ENCODE peak calls at places on chromosomes 7 and 10, in eight cellular contexts. One of them, this sample, is unnamed.

GRCh38 chr7:131556912-131557457 is 557 bp upstream of the PODXL start:
- DNase-seq in A172: no peak
- DNase-seq in RKO: no peak
- DNase-seq in tibial artery: no peak
- DNase-seq in IMR-90: no peak
- DNase-seq in colonic mucosa: no peak
- DNase-seq in iris pigment epithelial cell: no peak
- DNase-seq in posterior vena cava: no peak
- DNase-seq in this sample: no peak

GRCh38 chr10:5782174-5782573 is 31.1 kb downstream of the GDI2 start:
- DNase-seq in iris pigment epithelial cell: no peak
- DNase-seq in posterior vena cava: no peak
- DNase-seq in RKO: no peak
- DNase-seq in tibial artery: no peak
- DNase-seq in IMR-90: no peak
- DNase-seq in A172: no peak
- DNase-seq in colonic mucosa: no peak
- DNase-seq in this sample: no peak

GRCh38 chr10:119135517-119135890 is 30.0 kb downstream of the SFXN4 start:
- DNase-seq in colonic mucosa: no peak
- DNase-seq in IMR-90: peak
- DNase-seq in posterior vena cava: peak
- DNase-seq in iris pigment epithelial cell: peak
- DNase-seq in RKO: no peak
- DNase-seq in A172: no peak
- DNase-seq in tibial artery: peak
- DNase-seq in this sample: no peak

GRCh38 chr7:156173346-156173745 is 361.1 kb upstream of the SHH start:
- DNase-seq in colonic mucosa: no peak
- DNase-seq in IMR-90: no peak
- DNase-seq in A172: no peak
- DNase-seq in RKO: no peak
- DNase-seq in iris pigment epithelial cell: no peak
- DNase-seq in tibial artery: no peak
- DNase-seq in posterior vena cava: no peak
- DNase-seq in this sample: no peak

GRCh38 chr7:25758559-25758958 is 393.4 kb upstream of the NFE2L3 start:
- DNase-seq in tibial artery: no peak
- DNase-seq in IMR-90: no peak
- DNase-seq in posterior vena cava: no peak
- DNase-seq in colonic mucosa: no peak
- DNase-seq in A172: no peak
- DNase-seq in RKO: no peak
- DNase-seq in iris pigment epithelial cell: no peak
- DNase-seq in this sample: no peak

GRCh38 chr7:232571-233455 is 40.4 kb downstream of the FAM20C start:
- DNase-seq in tibial artery: no peak
- DNase-seq in posterior vena cava: peak
- DNase-seq in IMR-90: peak
- DNase-seq in colonic mucosa: no peak
- DNase-seq in RKO: no peak
- DNase-seq in iris pigment epithelial cell: peak
- DNase-seq in A172: peak
- DNase-seq in this sample: no peak

GRCh38 chr10:26156019-26156418 is 60.6 kb upstream of the GAD2 start:
- DNase-seq in colonic mucosa: no peak
- DNase-seq in posterior vena cava: no peak
- DNase-seq in A172: no peak
- DNase-seq in IMR-90: no peak
- DNase-seq in RKO: no peak
- DNase-seq in tibial artery: no peak
- DNase-seq in iris pigment epithelial cell: no peak
- DNase-seq in this sample: no peak

GRCh38 chr10:17075510-17075909 is 54.1 kb downstream of the CUBN start:
- DNase-seq in iris pigment epithelial cell: peak
- DNase-seq in A172: peak
- DNase-seq in IMR-90: peak
- DNase-seq in RKO: peak
- DNase-seq in tibial artery: peak
- DNase-seq in colonic mucosa: no peak
- DNase-seq in posterior vena cava: no peak
- DNase-seq in this sample: no peak

GRCh38 chr10:43383204-43383971 is 12.0 kb downstream of the FXYD4 start:
- DNase-seq in RKO: peak
- DNase-seq in tibial artery: no peak
- DNase-seq in posterior vena cava: peak
- DNase-seq in A172: no peak
- DNase-seq in colonic mucosa: no peak
- DNase-seq in IMR-90: no peak
- DNase-seq in iris pigment epithelial cell: no peak
- DNase-seq in this sample: no peak

GRCh38 chr7:46213154-46213537 is 292.1 kb upstream of the IGFBP3 start:
- DNase-seq in posterior vena cava: no peak
- DNase-seq in IMR-90: no peak
- DNase-seq in colonic mucosa: no peak
- DNase-seq in A172: no peak
- DNase-seq in RKO: no peak
- DNase-seq in iris pigment epithelial cell: no peak
- DNase-seq in tibial artery: no peak
- DNase-seq in this sample: no peak

GRCh38 chr10:60212195-60212594 is 177.5 kb downstream of the ANK3 start:
- DNase-seq in posterior vena cava: no peak
- DNase-seq in RKO: no peak
- DNase-seq in tibial artery: no peak
- DNase-seq in colonic mucosa: no peak
- DNase-seq in A172: no peak
- DNase-seq in iris pigment epithelial cell: no peak
- DNase-seq in IMR-90: no peak
- DNase-seq in this sample: no peak

GRCh38 chr7:913736-914520 is 37.6 kb downstream of the GET4 start:
- DNase-seq in posterior vena cava: no peak
- DNase-seq in colonic mucosa: peak
- DNase-seq in IMR-90: no peak
- DNase-seq in iris pigment epithelial cell: no peak
- DNase-seq in RKO: no peak
- DNase-seq in A172: peak
- DNase-seq in tibial artery: no peak
- DNase-seq in this sample: no peak

GRCh38 chr10:132065491-132066105 is at the start of gene JAKMIP3:
- DNase-seq in posterior vena cava: peak
- DNase-seq in tibial artery: peak
- DNase-seq in colonic mucosa: peak
- DNase-seq in A172: peak
- DNase-seq in RKO: peak
- DNase-seq in iris pigment epithelial cell: peak
- DNase-seq in IMR-90: peak
- DNase-seq in this sample: peak

GRCh38 chr10:17144757-17145156 is 15.1 kb upstream of the CUBN start:
- DNase-seq in A172: no peak
- DNase-seq in posterior vena cava: no peak
- DNase-seq in IMR-90: peak
- DNase-seq in iris pigment epithelial cell: peak
- DNase-seq in tibial artery: no peak
- DNase-seq in RKO: peak
- DNase-seq in colonic mucosa: no peak
- DNase-seq in this sample: no peak

GRCh38 chr10:133422223-133422820 is 2.1 kb downstream of the SPRN start:
- DNase-seq in posterior vena cava: no peak
- DNase-seq in IMR-90: no peak
- DNase-seq in A172: no peak
- DNase-seq in colonic mucosa: no peak
- DNase-seq in iris pigment epithelial cell: no peak
- DNase-seq in tibial artery: no peak
- DNase-seq in RKO: no peak
- DNase-seq in this sample: no peak

GRCh38 chr7:138889982-138890381 is 91.2 kb downstream of the KIAA1549 start:
- DNase-seq in iris pigment epithelial cell: no peak
- DNase-seq in IMR-90: no peak
- DNase-seq in colonic mucosa: no peak
- DNase-seq in tibial artery: no peak
- DNase-seq in A172: no peak
- DNase-seq in posterior vena cava: no peak
- DNase-seq in RKO: no peak
- DNase-seq in this sample: no peak

GRCh38 chr10:87541114-87541513 is 36.4 kb downstream of the MINPP1 start:
- DNase-seq in tibial artery: no peak
- DNase-seq in posterior vena cava: no peak
- DNase-seq in A172: peak
- DNase-seq in RKO: no peak
- DNase-seq in colonic mucosa: no peak
- DNase-seq in IMR-90: peak
- DNase-seq in iris pigment epithelial cell: peak
- DNase-seq in this sample: no peak

GRCh38 chr7:102415685-102416225 is 17.6 kb upstream of the ORAI2 start:
- DNase-seq in A172: no peak
- DNase-seq in posterior vena cava: no peak
- DNase-seq in tibial artery: no peak
- DNase-seq in RKO: no peak
- DNase-seq in iris pigment epithelial cell: no peak
- DNase-seq in IMR-90: no peak
- DNase-seq in colonic mucosa: no peak
- DNase-seq in this sample: no peak

GRCh38 chr10:11551915-11552602 is 59.4 kb downstream of the USP6NL start:
- DNase-seq in RKO: peak
- DNase-seq in colonic mucosa: no peak
- DNase-seq in IMR-90: peak
- DNase-seq in posterior vena cava: no peak
- DNase-seq in iris pigment epithelial cell: peak
- DNase-seq in A172: peak
- DNase-seq in tibial artery: no peak
- DNase-seq in this sample: no peak

GRCh38 chr7:13990984-13991790 is 1.7 kb upstream of the ETV1 start:
- DNase-seq in IMR-90: peak
- DNase-seq in iris pigment epithelial cell: peak
- DNase-seq in A172: peak
- DNase-seq in tibial artery: peak
- DNase-seq in colonic mucosa: peak
- DNase-seq in posterior vena cava: peak
- DNase-seq in RKO: peak
- DNase-seq in this sample: peak

GRCh38 chr10:100881552-100882250 is 31.1 kb upstream of the SLF2 start:
- DNase-seq in iris pigment epithelial cell: no peak
- DNase-seq in IMR-90: no peak
- DNase-seq in colonic mucosa: no peak
- DNase-seq in RKO: no peak
- DNase-seq in posterior vena cava: no peak
- DNase-seq in tibial artery: no peak
- DNase-seq in A172: no peak
- DNase-seq in this sample: no peak

GRCh38 chr7:43905954-43906326 is 456 bp downstream of the URGCP start:
- DNase-seq in colonic mucosa: peak
- DNase-seq in tibial artery: peak
- DNase-seq in iris pigment epithelial cell: peak
- DNase-seq in posterior vena cava: peak
- DNase-seq in A172: peak
- DNase-seq in RKO: peak
- DNase-seq in IMR-90: peak
- DNase-seq in this sample: peak

GRCh38 chr7:102425639-102426267 is 7.6 kb upstream of the ORAI2 start:
- DNase-seq in IMR-90: no peak
- DNase-seq in posterior vena cava: peak
- DNase-seq in colonic mucosa: peak
- DNase-seq in iris pigment epithelial cell: no peak
- DNase-seq in A172: no peak
- DNase-seq in RKO: no peak
- DNase-seq in tibial artery: no peak
- DNase-seq in this sample: no peak

GRCh38 chr10:71924771-71925170 is 39.4 kb upstream of the CHST3 start:
- DNase-seq in iris pigment epithelial cell: no peak
- DNase-seq in A172: no peak
- DNase-seq in RKO: no peak
- DNase-seq in colonic mucosa: no peak
- DNase-seq in posterior vena cava: no peak
- DNase-seq in tibial artery: no peak
- DNase-seq in IMR-90: no peak
- DNase-seq in this sample: no peak

GRCh38 chr7:116173051-116174028 is 37.0 kb upstream of the TES start:
- DNase-seq in colonic mucosa: no peak
- DNase-seq in RKO: peak
- DNase-seq in IMR-90: peak
- DNase-seq in A172: peak
- DNase-seq in posterior vena cava: no peak
- DNase-seq in tibial artery: no peak
- DNase-seq in iris pigment epithelial cell: peak
- DNase-seq in this sample: no peak

GRCh38 chr10:127578628-127579305 is 29.7 kb downstream of the NPS start:
- DNase-seq in posterior vena cava: no peak
- DNase-seq in iris pigment epithelial cell: no peak
- DNase-seq in IMR-90: no peak
- DNase-seq in A172: no peak
- DNase-seq in colonic mucosa: no peak
- DNase-seq in tibial artery: no peak
- DNase-seq in RKO: no peak
- DNase-seq in this sample: no peak

GRCh38 chr7:31443457-31443856 is 70.4 kb upstream of the ITPRID1 start:
- DNase-seq in tibial artery: no peak
- DNase-seq in colonic mucosa: no peak
- DNase-seq in IMR-90: peak
- DNase-seq in A172: peak
- DNase-seq in posterior vena cava: no peak
- DNase-seq in iris pigment epithelial cell: peak
- DNase-seq in RKO: peak
- DNase-seq in this sample: no peak

GRCh38 chr10:98610855-98611254 is 164.1 kb upstream of the HPS1 start:
- DNase-seq in tibial artery: peak
- DNase-seq in RKO: no peak
- DNase-seq in iris pigment epithelial cell: no peak
- DNase-seq in colonic mucosa: no peak
- DNase-seq in A172: no peak
- DNase-seq in IMR-90: no peak
- DNase-seq in posterior vena cava: no peak
- DNase-seq in this sample: no peak

GRCh38 chr7:120181499-120181898 is 91.5 kb upstream of the KCND2 start:
- DNase-seq in RKO: no peak
- DNase-seq in A172: peak
- DNase-seq in IMR-90: no peak
- DNase-seq in iris pigment epithelial cell: no peak
- DNase-seq in tibial artery: no peak
- DNase-seq in colonic mucosa: no peak
- DNase-seq in posterior vena cava: no peak
- DNase-seq in this sample: no peak

GRCh38 chr7:128724743-128725142 is 14.4 kb upstream of the CALU start:
- DNase-seq in A172: no peak
- DNase-seq in iris pigment epithelial cell: no peak
- DNase-seq in IMR-90: no peak
- DNase-seq in posterior vena cava: no peak
- DNase-seq in RKO: no peak
- DNase-seq in tibial artery: no peak
- DNase-seq in colonic mucosa: no peak
- DNase-seq in this sample: no peak

This sample was measured in sciatic nerve.